ENCODE peak calls at places on chromosomes 6 and 20, in eight cellular contexts. D is keratinocyte, X is astrocyte, H is OCI-LY7, Y is HCT116, W is GM12878, E is H9, M is neural progenitor cell. U is an unnamed sample. For H3K9me3, the result is how much of the 10 kb centered on the place peaks cover.

GRCh38 chr6:145668844-145669243 is 66.5 kb downstream of the EPM2A start:
- DNase-seq in D (peak), X (no peak), H (no peak), Y (no peak), W (no peak), E (no peak), M (no peak), U (no peak)

GRCh38 chr6:56863366-56863765 is 91.5 kb upstream of the BEND6 start:
- DNase-seq in D (no peak), X (peak), H (no peak), Y (no peak), W (no peak), E (no peak), M (no peak), U (peak)

GRCh38 chr20:36121981-36122930 is 32.3 kb upstream of the EPB41L1 start:
- DNase-seq in D (no peak), X (no peak), H (no peak), Y (peak), W (no peak), E (no peak), M (no peak), U (no peak)

GRCh38 chr20:31951530-31952453 is at the start of gene PDRG1:
- DNase-seq in D (peak), X (peak), H (peak), Y (peak), W (peak), E (peak), M (peak), U (peak)

GRCh38 chr6:26240157-26240980 is 124.6 kb upstream of the BTN3A2 start:
- DNase-seq in D (no peak), X (peak), H (no peak), Y (no peak), W (peak), E (peak), M (peak), U (peak)

GRCh38 chr6:121216928-121217327 is 117.4 kb downstream of the TBC1D32 start:
- DNase-seq in D (no peak), X (peak), H (no peak), Y (no peak), W (no peak), E (no peak), M (no peak), U (peak)

GRCh38 chr20:53141651-53142050 is 169.5 kb downstream of the TSHZ2 start:
- DNase-seq in D (no peak), X (peak), H (no peak), Y (no peak), W (no peak), E (no peak), M (no peak), U (no peak)

GRCh38 chr6:90413867-90414266 is 117.2 kb upstream of the BACH2 start:
- DNase-seq in D (no peak), X (peak), H (peak), Y (no peak), W (no peak), E (peak), M (peak), U (peak)

GRCh38 chr20:1463971-1464570 is 2.6 kb downstream of the NSFL1C start:
- DNase-seq in D (no peak), X (no peak), H (no peak), Y (no peak), W (no peak), E (no peak), M (no peak), U (peak)

GRCh38 chr20:59403261-59403961 is 103.0 kb downstream of the EDN3 start:
- DNase-seq in D (no peak), X (no peak), H (peak), Y (no peak), W (no peak), E (peak), M (peak), U (peak)

GRCh38 chr6:56757585-56757984 is 114.9 kb upstream of the DST start:
- DNase-seq in D (no peak), X (no peak), H (no peak), Y (no peak), W (no peak), E (no peak), M (peak), U (peak)

GRCh38 chr6:105136433-105137350 is 43.1 kb downstream of the POPDC3 start:
- DNase-seq in D (no peak), X (peak), H (no peak), Y (no peak), W (no peak), E (peak), M (peak), U (peak)

GRCh38 chr6:32151131-32151884 is 431 bp downstream of the PRRT1 start:
- DNase-seq in D (no peak), X (no peak), H (no peak), Y (no peak), W (no peak), E (no peak), M (no peak), U (peak)

GRCh38 chr6:3977875-3978711 is 100.8 kb downstream of the FAM217A start:
- DNase-seq in D (no peak), X (peak), H (peak), Y (peak), W (peak), E (peak), M (peak), U (peak)

GRCh38 chr6:3392930-3393575 is 63.8 kb downstream of the SLC22A23 start:
- DNase-seq in D (no peak), X (no peak), H (no peak), Y (no peak), W (no peak), E (no peak), M (no peak), U (no peak)

GRCh38 chr20:53833333-53834043 is 236.9 kb downstream of the BCAS1 start:
- DNase-seq in D (no peak), X (no peak), H (no peak), Y (no peak), W (no peak), E (no peak), M (no peak), U (no peak)

GRCh38 chr20:59999502-59999901 is 41.3 kb downstream of the CDH26 start:
- DNase-seq in D (no peak), X (no peak), H (no peak), Y (no peak), W (no peak), E (no peak), M (no peak), U (no peak)

GRCh38 chr6:151436814-151437213 is 15.1 kb downstream of the RMND1 start:
- DNase-seq in D (no peak), X (peak), H (no peak), Y (no peak), W (no peak), E (no peak), M (no peak), U (peak)

GRCh38 chr6:34391711-34392496 is 565 bp downstream of the NUDT3 start:
- DNase-seq in D (no peak), X (peak), H (peak), Y (no peak), W (no peak), E (peak), M (peak), U (peak)

GRCh38 chr20:10093087-10093591 is 58.4 kb downstream of the ANKEF1 start:
- DNase-seq in D (no peak), X (peak), H (no peak), Y (no peak), W (no peak), E (no peak), M (no peak), U (peak)

GRCh38 chr20:63498950-63499332 is at the start of gene EEF1A2:
- DNase-seq in D (no peak), X (no peak), H (peak), Y (no peak), W (no peak), E (peak), M (peak), U (peak)

GRCh38 chr6:40165036-40165709 is 230.9 kb upstream of the MOCS1 start:
- DNase-seq in D (no peak), X (no peak), H (no peak), Y (no peak), W (no peak), E (no peak), M (no peak), U (no peak)

GRCh38 chr6:116667620-116668019 is 946 bp downstream of the ZUP1 start:
- DNase-seq in D (no peak), X (no peak), H (peak), Y (no peak), W (no peak), E (no peak), M (no peak), U (peak)
- H2AFZ ChIP-seq in D (peak), X (no peak), H (no peak), Y (no peak), W (no peak), E (no peak), M (no peak), U (peak)

GRCh38 chr6:43097502-43097901 is 21.4 kb downstream of the PTK7 start:
- DNase-seq in D (no peak), X (no peak), H (no peak), Y (no peak), W (no peak), E (no peak), M (no peak), U (no peak)

GRCh38 chr6:43095939-43096338 is 19.8 kb downstream of the PTK7 start:
- DNase-seq in D (no peak), X (no peak), H (no peak), Y (no peak), W (no peak), E (peak), M (no peak), U (no peak)

GRCh38 chr6:43093361-43094289 is 17.5 kb downstream of the PTK7 start:
- DNase-seq in D (no peak), X (peak), H (no peak), Y (no peak), W (no peak), E (peak), M (no peak), U (peak)

GRCh38 chr6:43096451-43097097 is 20.5 kb downstream of the PTK7 start:
- DNase-seq in D (peak), X (peak), H (peak), Y (no peak), W (no peak), E (peak), M (peak), U (peak)

DNA sequence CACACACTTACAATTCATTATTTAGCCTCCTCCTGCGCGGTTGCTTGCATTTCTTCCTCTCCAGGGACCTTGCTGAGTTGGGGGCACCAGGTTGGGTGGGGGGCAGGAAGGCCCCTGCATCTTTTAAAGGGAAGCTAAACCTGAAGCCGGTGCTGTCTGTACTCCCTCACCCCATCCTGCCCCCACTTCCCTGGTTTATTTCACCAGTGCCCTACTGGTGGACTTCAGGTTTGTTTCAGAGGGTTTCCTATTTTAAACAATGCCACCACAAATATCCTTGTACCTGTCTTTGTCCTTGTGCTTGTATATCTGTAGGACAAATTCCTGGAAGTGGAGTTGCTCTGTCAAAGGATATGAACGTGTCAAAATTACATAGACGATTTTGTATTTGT is 21.0 kb downstream of the PTK7 start:
- DNase-seq in D (no peak), X (no peak), H (peak), Y (no peak), W (no peak), E (no peak), M (no peak), U (no peak)
- H3K9me3 ChIP-seq in D (under half), X (under half), H (under half), Y (under half), W (under half), E (under half), M (under half), U (under half)

GRCh38 chr20:57582029-57582378 is 21.1 kb downstream of the PCK1 start:
- DNase-seq in D (no peak), X (no peak), H (no peak), Y (no peak), W (no peak), E (no peak), M (no peak), U (no peak)
- H2AFZ ChIP-seq in D (no peak), X (no peak), H (no peak), Y (no peak), W (no peak), E (no peak), M (no peak), U (no peak)

DNA sequence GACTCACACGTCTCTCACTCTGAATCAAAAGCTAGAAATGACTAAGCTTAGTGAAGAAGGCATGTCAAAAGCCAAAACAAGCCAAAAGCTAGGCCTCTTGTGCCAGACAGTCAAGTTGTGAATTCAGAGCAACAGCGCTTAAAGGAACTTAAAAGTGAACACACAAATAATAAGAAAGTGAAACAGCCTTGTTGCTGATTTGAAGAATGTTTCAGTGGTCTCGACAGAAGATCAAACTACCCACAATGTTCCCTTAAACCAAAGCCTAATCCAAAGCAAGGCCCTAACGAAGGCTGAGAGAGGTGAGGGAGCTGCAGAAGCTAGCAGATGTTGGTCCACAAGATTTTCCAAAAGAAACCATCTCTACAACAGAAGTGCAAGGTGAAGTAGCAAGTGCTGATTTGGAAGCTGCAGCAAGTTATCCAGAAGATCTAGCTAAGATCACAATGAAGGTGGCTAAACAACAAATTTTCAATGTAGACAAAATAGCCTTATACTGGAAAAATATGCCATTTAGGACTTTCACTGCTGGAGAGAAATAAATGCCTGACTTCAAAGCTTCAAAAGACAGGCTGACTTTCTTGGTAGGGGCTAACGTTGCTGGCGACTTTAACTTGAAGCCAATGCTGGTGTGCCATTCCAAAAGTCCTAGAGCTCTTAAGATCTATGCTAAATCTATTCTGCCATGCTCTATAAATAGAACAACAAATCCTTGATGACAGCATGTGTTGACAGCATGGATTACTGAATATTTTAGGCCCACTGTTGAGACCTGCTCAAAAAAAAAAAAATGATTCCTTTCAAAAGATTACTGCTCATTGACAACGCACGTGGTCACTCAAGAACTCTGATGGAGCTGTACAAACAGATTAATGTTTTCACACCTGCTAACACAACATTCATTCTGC is 40.3 kb downstream of the SEC63 start:
- DNase-seq in D (no peak), X (no peak), H (no peak), Y (peak), W (peak), E (no peak), M (peak), U (no peak)
- H3K9me3 ChIP-seq in D (under half), X (under half), H (under half), Y (under half), W (under half), E (under half), M (under half), U (under half)

GRCh38 chr6:44849829-44850228 is 462.3 kb downstream of the CDC5L start:
- DNase-seq in D (no peak), X (no peak), H (no peak), Y (no peak), W (no peak), E (no peak), M (no peak), U (peak)
- H2AFZ ChIP-seq in D (no peak), X (no peak), H (no peak), Y (no peak), W (no peak), E (no peak), M (no peak), U (no peak)

DNA sequence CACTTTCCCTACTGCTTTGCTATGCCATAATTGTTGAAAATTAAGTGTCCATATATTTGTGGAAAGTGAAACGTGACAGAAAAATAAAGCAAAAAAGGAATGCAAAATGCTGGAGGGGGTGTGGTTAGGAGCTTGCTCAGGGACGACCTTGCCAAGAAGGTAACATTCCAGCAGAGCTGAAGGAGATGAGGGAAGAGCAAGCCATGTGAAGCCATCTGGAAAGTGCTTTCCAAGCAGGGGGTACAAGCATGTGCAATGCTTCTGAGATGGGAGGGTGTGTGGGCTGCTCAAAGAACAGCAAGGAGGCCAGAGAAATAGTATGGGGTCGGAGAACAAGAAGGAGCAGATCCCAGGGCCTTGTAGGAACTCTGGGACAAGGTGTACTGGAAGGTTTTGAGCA is 161.7 kb downstream of the ISM1 start:
- DNase-seq in D (no peak), X (no peak), H (no peak), Y (no peak), W (no peak), E (no peak), M (no peak), U (no peak)
- H3K9me3 ChIP-seq in D (under half), X (under half), H (under half), Y (under half), W (under half), E (under half), M (under half), U (under half)